ENCODE peak calls at places on chromosome 7, in four cellular contexts. One of them, this sample, is unnamed.

GRCh38 chr7:144720139-144720538 is 115.7 kb downstream of the TPK1 start:
- DNase-seq in ovary: no peak
- DNase-seq in suprapubic skin: no peak
- DNase-seq in stomach: no peak
- DNase-seq in this sample: no peak

GRCh38 chr7:138889566-138889965 is 91.6 kb upstream of the ATP6V0A4 start:
- DNase-seq in suprapubic skin: no peak
- DNase-seq in stomach: no peak
- DNase-seq in ovary: no peak
- DNase-seq in this sample: no peak

GRCh38 chr7:16023046-16023445 is 336.6 kb upstream of the MEOX2 start:
- DNase-seq in stomach: no peak
- DNase-seq in ovary: no peak
- DNase-seq in suprapubic skin: no peak
- DNase-seq in this sample: no peak

GRCh38 chr7:155190608-155191536 is 106.8 kb upstream of the INSIG1 start:
- DNase-seq in suprapubic skin: no peak
- DNase-seq in ovary: no peak
- DNase-seq in stomach: peak; percentile 72
- DNase-seq in this sample: no peak

GRCh38 chr7:152435384-152436278 is at the start of gene KMT2C:
- DNase-seq in suprapubic skin: peak; percentile 74
- DNase-seq in stomach: peak; percentile 60
- DNase-seq in ovary: peak; percentile 67
- DNase-seq in this sample: no peak

GRCh38 chr7:84900215-84900614 is 286.6 kb downstream of the SEMA3D start:
- DNase-seq in stomach: no peak
- DNase-seq in suprapubic skin: no peak
- DNase-seq in ovary: no peak
- DNase-seq in this sample: no peak

GRCh38 chr7:144786522-144786921 is 49.3 kb downstream of the TPK1 start:
- DNase-seq in ovary: no peak
- DNase-seq in stomach: no peak
- DNase-seq in suprapubic skin: no peak
- DNase-seq in this sample: no peak

GRCh38 chr7:150787321-150788281 is 12.6 kb downstream of the TMEM176B start:
- DNase-seq in suprapubic skin: no peak
- DNase-seq in ovary: no peak
- DNase-seq in stomach: no peak
- DNase-seq in this sample: no peak

GRCh38 chr7:34823650-34824258 is 165.7 kb downstream of the NPSR1 start:
- DNase-seq in ovary: peak; percentile 23
- DNase-seq in suprapubic skin: no peak
- DNase-seq in stomach: peak; percentile 69
- DNase-seq in this sample: no peak

GRCh38 chr7:4631664-4632171 is 50.4 kb upstream of the FOXK1 start:
- DNase-seq in suprapubic skin: peak; percentile 92
- DNase-seq in ovary: peak; percentile 88
- DNase-seq in stomach: peak; percentile 73
- DNase-seq in this sample: peak; percentile 95

GRCh38 chr7:34064511-34065158 is 159.3 kb downstream of the BMPER start:
- DNase-seq in ovary: no peak
- DNase-seq in stomach: no peak
- DNase-seq in suprapubic skin: no peak
- DNase-seq in this sample: no peak

GRCh38 chr7:127588697-127589482 is 679 bp downstream of the ARF5 start:
- DNase-seq in stomach: peak; percentile 73
- DNase-seq in suprapubic skin: peak; percentile 77
- DNase-seq in ovary: peak; percentile 67
- DNase-seq in this sample: no peak

GRCh38 chr7:78159537-78159936 is 361.0 kb downstream of the PHTF2 start:
- DNase-seq in ovary: no peak
- DNase-seq in stomach: no peak
- DNase-seq in suprapubic skin: no peak
- DNase-seq in this sample: no peak

GRCh38 chr7:63900394-63901203 is 98.0 kb upstream of the ZNF722 start:
- DNase-seq in ovary: peak; percentile 88
- DNase-seq in suprapubic skin: peak; percentile 69
- DNase-seq in stomach: peak; percentile 56
- DNase-seq in this sample: peak; percentile 97

GRCh38 chr7:78311176-78311575 is 512.6 kb downstream of the PHTF2 start:
- DNase-seq in ovary: no peak
- DNase-seq in suprapubic skin: no peak
- DNase-seq in stomach: no peak
- DNase-seq in this sample: no peak

GRCh38 chr7:111312966-111313365 is 222.0 kb downstream of the LRRN3 start:
- DNase-seq in suprapubic skin: no peak
- DNase-seq in stomach: no peak
- DNase-seq in ovary: no peak
- DNase-seq in this sample: no peak

GRCh38 chr7:84538268-84538667 is 343.7 kb upstream of the SEMA3A start:
- DNase-seq in suprapubic skin: no peak
- DNase-seq in ovary: no peak
- DNase-seq in stomach: no peak
- DNase-seq in this sample: no peak

GRCh38 chr7:91784469-91784868 is 96.0 kb downstream of the MTERF1 start:
- DNase-seq in suprapubic skin: no peak
- DNase-seq in stomach: no peak
- DNase-seq in ovary: no peak
- DNase-seq in this sample: no peak

GRCh38 chr7:129664029-129665012 is 52.8 kb downstream of the NRF1 start:
- DNase-seq in ovary: no peak
- DNase-seq in suprapubic skin: no peak
- DNase-seq in stomach: no peak
- DNase-seq in this sample: no peak

GRCh38 chr7:100604078-100604975 is 2.2 kb downstream of the PCOLCE start:
- DNase-seq in stomach: peak; percentile 79
- DNase-seq in ovary: peak; percentile 84
- DNase-seq in suprapubic skin: peak; percentile 88
- DNase-seq in this sample: no peak

GRCh38 chr7:100602889-100603696 is 930 bp downstream of the PCOLCE start:
- DNase-seq in ovary: peak; percentile 92
- DNase-seq in suprapubic skin: peak; percentile 89
- DNase-seq in stomach: no peak
- DNase-seq in this sample: peak; percentile 95

GRCh38 chr7:100598425-100598824 is 3.7 kb upstream of the PCOLCE start:
- DNase-seq in ovary: no peak
- DNase-seq in stomach: no peak
- DNase-seq in suprapubic skin: no peak
- DNase-seq in this sample: no peak

GRCh38 chr7:100603697-100604077 is 1.5 kb downstream of the PCOLCE start:
- DNase-seq in stomach: no peak
- DNase-seq in ovary: peak; percentile 42
- DNase-seq in suprapubic skin: no peak
- DNase-seq in this sample: no peak

GRCh38 chr7:100600222-100601038 is 1.7 kb upstream of the PCOLCE start:
- DNase-seq in stomach: no peak
- DNase-seq in suprapubic skin: no peak
- DNase-seq in ovary: no peak
- DNase-seq in this sample: no peak
- H3K27ac ChIP-seq in stomach: no peak overlapping the region
- H3K27ac ChIP-seq in suprapubic skin: no peak overlapping the region
- H3K27ac ChIP-seq in ovary: no peak overlapping the region
- H3K27ac ChIP-seq in this sample: no peak overlapping the region

GRCh38 chr7:158329686-158330085 is 257.9 kb downstream of the PTPRN2 start:
- DNase-seq in stomach: no peak
- DNase-seq in suprapubic skin: no peak
- DNase-seq in ovary: no peak
- DNase-seq in this sample: no peak
- H3K4me1 ChIP-seq in stomach: no peaks in the 10 kb centered on the region
- H3K4me1 ChIP-seq in suprapubic skin: peaks cover 7% of the 10 kb centered on the region
- H3K4me1 ChIP-seq in ovary: no peaks in the 10 kb centered on the region
- H3K4me1 ChIP-seq in this sample: no peaks in the 10 kb centered on the region

DNA sequence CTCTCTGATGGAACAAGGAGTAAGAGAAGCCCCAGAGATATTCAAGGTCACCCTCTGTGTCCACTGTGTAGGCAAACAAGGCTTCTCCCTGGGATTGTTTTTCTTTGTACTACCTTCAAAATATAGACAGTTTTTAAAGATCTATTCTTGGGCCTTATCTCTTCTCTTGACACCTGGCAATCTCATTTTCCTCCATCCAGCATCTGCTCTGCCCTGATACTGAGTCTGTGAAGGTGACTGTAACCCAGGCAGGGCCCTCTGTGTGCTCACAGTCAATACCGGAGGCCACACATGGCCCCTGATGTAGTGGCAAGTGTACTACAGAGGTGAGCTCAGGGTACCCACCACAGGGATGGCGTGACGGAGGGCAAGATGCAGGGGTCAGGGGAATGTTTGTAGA is 221.1 kb downstream of the SNX10 start:
- DNase-seq in suprapubic skin: no peak
- DNase-seq in ovary: no peak
- DNase-seq in stomach: no peak
- DNase-seq in this sample: no peak
- TF ChIP-seq EP300 in suprapubic skin: no peak
- TF ChIP-seq EP300 in ovary: no peak
- TF ChIP-seq EP300 in stomach: no peak
- TF ChIP-seq EP300 in this sample: no peak

GRCh38 chr7:5758753-5759330 is 22.6 kb downstream of the RNF216 start:
- DNase-seq in suprapubic skin: no peak
- DNase-seq in ovary: no peak
- DNase-seq in stomach: no peak
- DNase-seq in this sample: no peak
- H3K27ac ChIP-seq in suprapubic skin: no peak overlapping the region
- H3K27ac ChIP-seq in ovary: no peak overlapping the region
- H3K27ac ChIP-seq in stomach: no peak overlapping the region
- H3K27ac ChIP-seq in this sample: no peak overlapping the region